ENCODE peak calls at places on chromosomes 6 and 20, in ten cellular contexts. L is left ventricle myocardium inferior, D is psoas muscle, Q is lower lobe of right lung, G is fibroblast of mammary gland, W is Peyer's patch, J is thoracic aorta, F is heart left ventricle, M is choroid plexus epithelial cell, K is stomach. R is an unnamed sample.

GRCh38 chr20:9068896-9069663 is at the start of gene PLCB4:
- DNase-seq in L (peak; percentile 52), D (peak; percentile 42), Q (peak; percentile 56), G (peak; percentile 25), W (peak; percentile 70), J (no peak), F (peak; percentile 75), M (peak; percentile 30), K (peak; percentile 68), R (peak; percentile 32)

GRCh38 chr6:81886157-81886556 is 133.7 kb upstream of the TENT5A start:
- DNase-seq in L (no peak), D (no peak), Q (no peak), G (no peak), W (no peak), J (no peak), F (no peak), M (no peak), K (no peak), R (no peak)

GRCh38 chr6:130362128-130362527 is 3.7 kb upstream of the TMEM200A start:
- DNase-seq in L (no peak), D (no peak), Q (no peak), G (peak; percentile 31), W (no peak), J (no peak), F (no peak), M (no peak), K (no peak), R (no peak)

GRCh38 chr6:84220809-84221409 is 6.5 kb downstream of the CEP162 start:
- DNase-seq in L (no peak), D (no peak), Q (no peak), G (peak; percentile 49), W (no peak), J (no peak), F (no peak), M (peak; percentile 63), K (no peak), R (peak; percentile 64)

GRCh38 chr6:169702640-169703246 is 817 bp downstream of the C6orf120 start:
- DNase-seq in L (peak; percentile 20), D (peak; percentile 27), Q (peak; percentile 65), G (no peak), W (no peak), J (no peak), F (peak; percentile 63), M (no peak), K (peak; percentile 34), R (no peak)

GRCh38 chr20:33663161-33664084 is 1.3 kb downstream of the C20orf144 start:
- DNase-seq in L (peak; percentile 86), D (peak; percentile 85), Q (peak; percentile 94), G (peak; percentile 48), W (peak; percentile 91), J (no peak), F (peak; percentile 93), M (peak; percentile 69), K (peak; percentile 86), R (peak; percentile 48)

GRCh38 chr20:61523145-61523544 is 271.1 kb downstream of the CDH4 start:
- DNase-seq in L (no peak), D (no peak), Q (no peak), G (no peak), W (no peak), J (no peak), F (no peak), M (no peak), K (no peak), R (no peak)

GRCh38 chr6:7214400-7214940 is 98.5 kb downstream of the SSR1 start:
- DNase-seq in L (no peak), D (no peak), Q (no peak), G (no peak), W (no peak), J (no peak), F (no peak), M (no peak), K (no peak), R (no peak)

DNA sequence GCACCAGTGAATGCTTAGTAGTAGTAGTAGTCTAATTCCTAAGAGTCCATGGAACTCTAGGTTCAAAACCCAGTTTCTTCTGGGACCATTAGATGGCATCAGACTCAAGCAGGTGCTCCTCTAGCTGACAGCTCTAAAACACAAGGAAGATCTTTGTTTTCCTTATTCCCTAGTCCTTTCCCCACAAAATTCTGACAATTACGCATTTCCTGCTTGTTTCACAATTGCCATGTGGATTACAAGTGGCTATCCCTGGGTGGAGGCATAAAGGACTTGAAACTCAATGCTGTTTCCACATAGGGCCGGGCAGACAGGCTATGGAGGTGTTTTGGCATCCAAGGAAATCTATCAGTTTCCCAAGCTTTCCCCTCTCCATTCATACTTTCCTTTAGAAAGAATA is 9.2 kb upstream of the HLA-DOB start:
- DNase-seq in L (no peak), D (no peak), Q (no peak), G (peak; percentile 68), W (no peak), J (no peak), F (no peak), M (peak; percentile 58), K (no peak), R (peak; percentile 79)
- TF ChIP-seq CTCF in L (peak; percentile 62), D (peak; percentile 50), Q (peak; percentile 37), G (peak; percentile 33), W (no peak), J (no peak), F (peak; percentile 50), M (peak; percentile 55), K (peak; percentile 22), R (peak; percentile 52)

GRCh38 chr20:50930139-50931047 is 844 bp downstream of the ADNP start:
- DNase-seq in L (no peak), D (peak; percentile 37), Q (peak; percentile 57), G (no peak), W (peak; percentile 63), J (no peak), F (peak; percentile 68), M (no peak), K (peak; percentile 29), R (no peak)

GRCh38 chr20:50931306-50932015 is at the start of gene ADNP:
- DNase-seq in L (peak; percentile 90), D (peak; percentile 91), Q (peak; percentile 92), G (peak; percentile 90), W (peak; percentile 93), J (peak; percentile 76), F (peak; percentile 92), M (peak; percentile 98), K (peak; percentile 91), R (peak; percentile 92)

GRCh38 chr20:50931048-50931305 is 260 bp downstream of the ADNP start:
- DNase-seq in L (no peak), D (no peak), Q (no peak), G (no peak), W (no peak), J (no peak), F (no peak), M (no peak), K (no peak), R (no peak)

GRCh38 chr20:50929299-50930138 is 1.7 kb downstream of the ADNP start:
- DNase-seq in L (peak; percentile 81), D (peak; percentile 86), Q (peak; percentile 93), G (peak; percentile 96), W (peak; percentile 89), J (peak; percentile 82), F (peak; percentile 86), M (peak; percentile 99), K (peak; percentile 91), R (peak; percentile 97)

DNA sequence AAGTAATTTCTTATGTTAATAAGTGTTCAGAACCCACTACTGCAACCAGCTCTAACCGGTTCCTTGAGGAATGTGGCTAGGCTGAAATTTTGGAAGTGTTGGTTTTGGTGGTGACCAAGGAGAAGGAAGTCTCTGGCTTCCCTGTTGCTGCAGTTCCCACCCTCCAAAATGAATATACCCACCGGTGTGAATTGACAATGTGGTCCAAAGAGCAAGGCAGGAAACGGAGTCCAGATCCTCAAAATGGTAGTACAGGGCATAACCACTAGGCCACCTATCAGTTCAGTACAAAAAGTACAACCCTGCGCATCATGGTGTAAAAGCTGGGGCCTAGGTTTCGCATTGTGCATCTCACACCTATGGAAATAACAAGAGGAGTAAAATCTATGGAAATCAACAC is 2.8 kb downstream of the ADNP start:
- DNase-seq in L (no peak), D (no peak), Q (no peak), G (no peak), W (no peak), J (no peak), F (no peak), M (no peak), K (no peak), R (no peak)
- H3K4me3 ChIP-seq in L (peak overlapping the region; percentile 81), D (peak overlapping the region; percentile 82), Q (peak overlapping the region; percentile 2), G (peak overlapping the region; percentile 84), W (peak overlapping the region; percentile 75), J (peak overlapping the region; percentile 89), F (no peak overlapping the region), M (peak overlapping the region; percentile 84), K (peak overlapping the region; percentile 97), R (peak overlapping the region; percentile 69)

GRCh38 chr6:17591292-17591691 is 8.8 kb upstream of the FAM8A1 start:
- DNase-seq in L (no peak), D (no peak), Q (no peak), G (no peak), W (no peak), J (no peak), F (no peak), M (no peak), K (no peak), R (no peak)

GRCh38 chr6:17593246-17593645 is 6.9 kb upstream of the FAM8A1 start:
- DNase-seq in L (no peak), D (no peak), Q (no peak), G (no peak), W (no peak), J (no peak), F (no peak), M (no peak), K (no peak), R (no peak)

GRCh38 chr6:17588011-17588410 is 12.1 kb upstream of the FAM8A1 start:
- DNase-seq in L (no peak), D (no peak), Q (no peak), G (no peak), W (no peak), J (no peak), F (no peak), M (no peak), K (no peak), R (no peak)

GRCh38 chr6:17585766-17586502 is 14.2 kb upstream of the FAM8A1 start:
- DNase-seq in L (no peak), D (no peak), Q (peak; percentile 63), G (no peak), W (no peak), J (no peak), F (no peak), M (peak; percentile 12), K (no peak), R (no peak)

DNA sequence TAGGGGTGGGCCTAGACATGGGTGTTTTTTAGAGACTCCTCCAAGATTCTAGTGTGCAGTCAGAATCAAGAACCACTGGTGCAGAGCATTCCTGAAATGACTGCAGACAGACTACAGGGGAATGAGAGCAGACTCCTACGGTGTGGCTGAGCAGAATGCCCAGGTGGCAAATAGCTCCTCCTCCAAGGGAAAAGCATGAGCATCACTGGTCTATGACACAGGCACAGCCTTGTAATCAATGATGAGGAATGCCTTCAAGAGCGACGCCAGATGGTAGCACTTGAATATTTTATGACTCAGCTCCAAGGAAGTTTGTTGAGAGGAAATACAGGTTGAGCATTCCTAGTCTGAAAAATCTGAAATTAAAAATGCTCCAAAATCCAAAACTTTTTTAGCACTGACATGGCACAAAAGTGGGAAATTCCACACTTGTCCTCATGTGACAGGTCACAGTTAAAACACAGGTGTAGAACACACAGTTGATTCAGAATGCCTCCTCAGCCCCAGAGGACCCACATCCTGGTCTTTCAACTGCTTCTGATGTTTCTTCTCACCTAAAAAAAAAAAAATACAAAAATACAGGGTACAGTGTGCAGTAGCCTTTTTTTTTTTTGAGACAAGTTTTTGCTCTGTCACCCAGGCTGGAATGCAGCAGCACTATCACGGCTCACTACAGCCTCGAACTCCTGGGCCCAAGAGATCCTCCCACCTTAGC is 10.5 kb upstream of the FAM8A1 start:
- DNase-seq in L (no peak), D (no peak), Q (no peak), G (peak; percentile 82), W (no peak), J (no peak), F (no peak), M (peak; percentile 88), K (no peak), R (peak; percentile 70)
- TF ChIP-seq CTCF in L (no peak), D (no peak), Q (no peak), G (no peak), W (no peak), J (no peak), F (no peak), M (peak; percentile 36), K (no peak), R (no peak)

DNA sequence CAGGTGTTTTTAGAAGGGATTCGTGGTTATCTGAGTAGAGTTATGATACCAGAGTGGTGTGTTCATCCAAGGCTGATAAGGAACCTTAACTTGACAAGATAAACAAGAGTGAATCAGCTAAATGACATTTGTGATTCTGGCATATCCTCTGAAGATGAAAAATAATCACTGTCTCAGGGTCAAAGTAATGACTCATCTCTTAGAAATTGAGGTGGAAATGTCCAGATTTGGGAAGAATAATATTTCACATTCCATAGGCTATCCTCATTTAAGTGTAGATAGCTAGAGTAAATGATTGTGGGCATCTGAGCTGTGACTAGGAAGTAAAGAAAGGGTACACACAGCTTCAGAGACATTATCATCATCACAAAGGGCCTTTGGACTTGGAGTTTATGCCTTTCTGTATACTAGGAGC is 255.7 kb downstream of the GJA1 start:
- DNase-seq in L (no peak), D (no peak), Q (no peak), G (peak; percentile 31), W (no peak), J (no peak), F (no peak), M (no peak), K (no peak), R (peak; percentile 64)
- H3K4me3 ChIP-seq in L (no peak overlapping the region), D (no peak overlapping the region), Q (no peak overlapping the region), G (no peak overlapping the region), W (no peak overlapping the region), J (no peak overlapping the region), F (no peak overlapping the region), M (no peak overlapping the region), K (no peak overlapping the region), R (no peak overlapping the region)

R was measured in fibroblast of the aortic adventitia.